ENCODE peak calls at places on chromosomes 13 and 19, in seven cellular contexts. One of them, this sample, is unnamed.

GRCh38 chr13:99374994-99375805 is 68.0 kb upstream of the GPR183 start:
- DNase-seq in A673: no peak
- DNase-seq in ascending aorta: no peak
- DNase-seq in AG04450: no peak
- DNase-seq in tibial artery: no peak
- DNase-seq in fibroblast of mammary gland: no peak
- DNase-seq in esophagus squamous epithelium: peak; percentile 31
- DNase-seq in this sample: no peak

GRCh38 chr19:55304279-55304978 is 20.6 kb downstream of the BRSK1 start:
- DNase-seq in ascending aorta: no peak
- DNase-seq in A673: peak; percentile 76
- DNase-seq in tibial artery: no peak
- DNase-seq in AG04450: no peak
- DNase-seq in fibroblast of mammary gland: peak; percentile 48
- DNase-seq in esophagus squamous epithelium: no peak
- DNase-seq in this sample: peak; percentile 27

GRCh38 chr13:54144809-54145208 is 1116.2 kb downstream of the OLFM4 start:
- DNase-seq in AG04450: no peak
- DNase-seq in A673: no peak
- DNase-seq in tibial artery: no peak
- DNase-seq in esophagus squamous epithelium: no peak
- DNase-seq in fibroblast of mammary gland: no peak
- DNase-seq in ascending aorta: no peak
- DNase-seq in this sample: no peak

GRCh38 chr19:32966750-32967149 is 5.0 kb downstream of the CEP89 start:
- DNase-seq in A673: no peak
- DNase-seq in esophagus squamous epithelium: no peak
- DNase-seq in fibroblast of mammary gland: no peak
- DNase-seq in ascending aorta: no peak
- DNase-seq in tibial artery: no peak
- DNase-seq in AG04450: no peak
- DNase-seq in this sample: no peak

GRCh38 chr19:13014101-13014920 is 19.0 kb downstream of the NFIX start:
- DNase-seq in esophagus squamous epithelium: no peak
- DNase-seq in A673: peak; percentile 50
- DNase-seq in AG04450: no peak
- DNase-seq in fibroblast of mammary gland: peak; percentile 49
- DNase-seq in ascending aorta: no peak
- DNase-seq in tibial artery: no peak
- DNase-seq in this sample: no peak

GRCh38 chr19:40594251-40594650 is 6.9 kb upstream of the LTBP4 start:
- DNase-seq in A673: no peak
- DNase-seq in AG04450: no peak
- DNase-seq in tibial artery: no peak
- DNase-seq in ascending aorta: no peak
- DNase-seq in fibroblast of mammary gland: no peak
- DNase-seq in esophagus squamous epithelium: no peak
- DNase-seq in this sample: no peak

GRCh38 chr19:16888629-16889371 is at the start of gene F2RL3:
- DNase-seq in tibial artery: peak; percentile 65
- DNase-seq in esophagus squamous epithelium: no peak
- DNase-seq in fibroblast of mammary gland: no peak
- DNase-seq in A673: no peak
- DNase-seq in AG04450: no peak
- DNase-seq in ascending aorta: no peak
- DNase-seq in this sample: no peak

GRCh38 chr13:44573790-44574465 is 2.2 kb downstream of the TSC22D1 start:
- DNase-seq in AG04450: no peak
- DNase-seq in fibroblast of mammary gland: peak; percentile 46
- DNase-seq in A673: peak; percentile 34
- DNase-seq in esophagus squamous epithelium: no peak
- DNase-seq in ascending aorta: no peak
- DNase-seq in tibial artery: no peak
- DNase-seq in this sample: peak; percentile 83

GRCh38 chr13:105363747-105364177 is 1171.7 kb downstream of the EFNB2 start:
- DNase-seq in A673: peak; percentile 96
- DNase-seq in AG04450: no peak
- DNase-seq in fibroblast of mammary gland: no peak
- DNase-seq in ascending aorta: no peak
- DNase-seq in tibial artery: no peak
- DNase-seq in esophagus squamous epithelium: no peak
- DNase-seq in this sample: no peak

GRCh38 chr19:34313188-34313587 is 51.8 kb upstream of the GPI start:
- DNase-seq in esophagus squamous epithelium: no peak
- DNase-seq in ascending aorta: no peak
- DNase-seq in A673: peak; percentile 32
- DNase-seq in fibroblast of mammary gland: peak; percentile 60
- DNase-seq in tibial artery: no peak
- DNase-seq in AG04450: no peak
- DNase-seq in this sample: peak; percentile 80

GRCh38 chr19:33373701-33374405 is at the start of gene CEBPG:
- DNase-seq in ascending aorta: no peak
- DNase-seq in A673: peak; percentile 62
- DNase-seq in tibial artery: peak; percentile 80
- DNase-seq in fibroblast of mammary gland: peak; percentile 30
- DNase-seq in esophagus squamous epithelium: no peak
- DNase-seq in AG04450: no peak
- DNase-seq in this sample: peak; percentile 54

GRCh38 chr13:111291908-111292307 is 28.5 kb upstream of the TEX29 start:
- DNase-seq in esophagus squamous epithelium: no peak
- DNase-seq in ascending aorta: no peak
- DNase-seq in tibial artery: no peak
- DNase-seq in fibroblast of mammary gland: no peak
- DNase-seq in A673: no peak
- DNase-seq in AG04450: no peak
- DNase-seq in this sample: no peak

GRCh38 chr19:54484451-54484850 is 11.4 kb upstream of the CDC42EP5 start:
- DNase-seq in esophagus squamous epithelium: no peak
- DNase-seq in tibial artery: no peak
- DNase-seq in ascending aorta: no peak
- DNase-seq in fibroblast of mammary gland: no peak
- DNase-seq in AG04450: no peak
- DNase-seq in A673: no peak
- DNase-seq in this sample: no peak

GRCh38 chr19:1189419-1189818 is 15.4 kb upstream of the SBNO2 start:
- DNase-seq in AG04450: no peak
- DNase-seq in esophagus squamous epithelium: no peak
- DNase-seq in tibial artery: no peak
- DNase-seq in fibroblast of mammary gland: no peak
- DNase-seq in ascending aorta: no peak
- DNase-seq in A673: no peak
- DNase-seq in this sample: no peak

GRCh38 chr13:76991432-76991795 is 467 bp upstream of the CLN5 start:
- DNase-seq in ascending aorta: peak; percentile 20
- DNase-seq in A673: no peak
- DNase-seq in tibial artery: no peak
- DNase-seq in AG04450: no peak
- DNase-seq in esophagus squamous epithelium: peak; percentile 44
- DNase-seq in fibroblast of mammary gland: no peak
- DNase-seq in this sample: no peak

DNA sequence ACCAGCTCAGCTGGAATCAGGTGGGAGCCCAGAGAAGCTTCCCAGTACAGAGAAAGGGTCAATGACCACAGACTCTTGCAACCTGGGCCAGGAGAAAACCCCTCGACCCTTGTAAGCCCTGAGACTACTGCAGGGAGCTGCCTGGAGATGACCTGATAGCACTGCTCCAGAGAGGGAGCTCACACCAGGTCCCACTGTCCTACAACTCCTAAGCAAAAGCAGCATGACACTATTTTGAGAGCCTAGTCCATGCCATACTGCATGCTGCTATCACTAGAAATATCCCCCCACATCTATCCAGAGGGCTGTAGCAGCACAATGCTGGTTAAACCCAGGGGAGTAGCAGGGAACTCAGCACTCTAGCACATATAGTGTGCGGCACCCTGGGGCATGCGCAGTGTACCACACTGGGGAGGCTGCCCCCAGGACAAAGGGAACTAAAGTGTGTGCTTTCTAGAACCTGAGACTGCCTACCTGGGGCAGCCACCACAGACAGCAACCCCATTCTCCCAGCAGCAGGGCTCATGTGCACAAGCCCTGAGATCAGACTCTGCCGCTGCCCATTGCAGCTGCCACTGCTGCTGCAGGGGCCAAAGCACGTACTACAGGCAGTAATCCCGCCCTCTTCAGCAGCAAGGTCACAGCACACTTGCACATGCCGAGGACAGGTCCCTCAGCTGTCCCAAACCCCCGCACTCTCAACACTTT is 27.1 kb upstream of the N4BP2L1 start:
- DNase-seq in esophagus squamous epithelium: no peak
- DNase-seq in A673: no peak
- DNase-seq in AG04450: no peak
- DNase-seq in ascending aorta: no peak
- DNase-seq in fibroblast of mammary gland: no peak
- DNase-seq in tibial artery: no peak
- DNase-seq in this sample: no peak
- H3K4me3 ChIP-seq in esophagus squamous epithelium: no peak overlapping the region
- H3K4me3 ChIP-seq in A673: no peak overlapping the region
- H3K4me3 ChIP-seq in AG04450: no peak overlapping the region
- H3K4me3 ChIP-seq in ascending aorta: no peak overlapping the region
- H3K4me3 ChIP-seq in fibroblast of mammary gland: no peak overlapping the region
- H3K4me3 ChIP-seq in tibial artery: no peak overlapping the region
- H3K4me3 ChIP-seq in this sample: no peak overlapping the region

GRCh38 chr13:106906431-106906996 is 338.6 kb upstream of the ARGLU1 start:
- DNase-seq in AG04450: no peak
- DNase-seq in fibroblast of mammary gland: no peak
- DNase-seq in A673: no peak
- DNase-seq in esophagus squamous epithelium: no peak
- DNase-seq in tibial artery: no peak
- DNase-seq in ascending aorta: no peak
- DNase-seq in this sample: no peak

GRCh38 chr13:106911020-106911419 is 343.1 kb upstream of the ARGLU1 start:
- DNase-seq in tibial artery: no peak
- DNase-seq in ascending aorta: no peak
- DNase-seq in esophagus squamous epithelium: no peak
- DNase-seq in A673: no peak
- DNase-seq in AG04450: no peak
- DNase-seq in fibroblast of mammary gland: no peak
- DNase-seq in this sample: no peak

GRCh38 chr13:106911602-106912001 is 343.7 kb upstream of the ARGLU1 start:
- DNase-seq in tibial artery: no peak
- DNase-seq in AG04450: no peak
- DNase-seq in ascending aorta: no peak
- DNase-seq in A673: no peak
- DNase-seq in esophagus squamous epithelium: no peak
- DNase-seq in fibroblast of mammary gland: no peak
- DNase-seq in this sample: no peak

DNA sequence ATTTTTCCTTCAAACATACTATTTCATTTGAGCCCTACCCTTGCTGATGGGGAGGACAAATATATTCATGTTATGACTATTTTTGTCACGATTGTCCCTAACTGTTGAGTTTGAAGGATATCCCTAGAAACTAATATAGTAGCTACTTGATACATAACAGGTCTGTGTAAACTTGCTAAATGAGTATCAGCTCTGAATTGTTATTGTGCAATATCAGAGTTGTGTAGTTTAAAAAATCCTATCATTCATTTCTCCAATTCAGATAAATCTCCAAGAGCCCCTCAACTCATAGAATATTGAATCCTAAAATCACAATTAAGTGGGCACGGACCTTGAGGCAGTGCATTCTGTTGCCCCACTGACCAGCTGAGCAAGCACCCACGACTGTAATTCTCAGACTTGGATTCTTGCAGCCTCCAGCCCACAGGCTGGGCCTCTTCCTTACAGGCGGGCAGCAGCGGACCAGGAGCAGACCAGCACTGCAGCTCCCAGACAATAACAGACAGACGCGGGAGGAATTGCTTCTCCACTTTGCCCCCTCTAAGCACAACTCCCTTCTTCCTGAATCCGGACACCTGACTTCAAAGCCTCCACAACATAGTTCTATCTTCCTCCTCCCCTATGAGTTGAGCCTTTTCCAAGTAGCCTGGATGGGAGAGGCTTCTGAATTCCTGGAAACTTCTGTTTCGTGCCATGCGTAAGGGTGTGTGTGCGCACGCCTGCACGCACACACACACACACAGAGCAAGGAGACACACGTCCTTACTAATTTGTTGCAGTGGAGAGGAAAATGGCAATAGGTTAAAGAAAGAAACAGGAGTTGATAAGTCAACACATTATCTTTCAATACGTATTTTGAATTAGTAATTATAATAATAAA is 337.7 kb upstream of the ARGLU1 start:
- DNase-seq in A673: no peak
- DNase-seq in fibroblast of mammary gland: no peak
- DNase-seq in tibial artery: no peak
- DNase-seq in AG04450: no peak
- DNase-seq in esophagus squamous epithelium: no peak
- DNase-seq in ascending aorta: no peak
- DNase-seq in this sample: no peak
- TF ChIP-seq CTCF in A673: no peak
- TF ChIP-seq CTCF in fibroblast of mammary gland: no peak
- TF ChIP-seq CTCF in tibial artery: no peak
- TF ChIP-seq CTCF in AG04450: no peak
- TF ChIP-seq CTCF in esophagus squamous epithelium: no peak
- TF ChIP-seq CTCF in ascending aorta: no peak
- TF ChIP-seq CTCF in this sample: no peak

GRCh38 chr19:49679832-49680472 is 2.9 kb downstream of the PRMT1 start:
- DNase-seq in ascending aorta: no peak
- DNase-seq in fibroblast of mammary gland: no peak
- DNase-seq in esophagus squamous epithelium: no peak
- DNase-seq in A673: no peak
- DNase-seq in AG04450: no peak
- DNase-seq in tibial artery: no peak
- DNase-seq in this sample: no peak
- H3K4me3 ChIP-seq in ascending aorta: no peak overlapping the region
- H3K4me3 ChIP-seq in fibroblast of mammary gland: no peak overlapping the region
- H3K4me3 ChIP-seq in esophagus squamous epithelium: peak overlapping the region; percentile 49
- H3K4me3 ChIP-seq in A673: peak overlapping the region; percentile 81
- H3K4me3 ChIP-seq in AG04450: peak overlapping the region; percentile 39
- H3K4me3 ChIP-seq in tibial artery: peak overlapping the region; percentile 16
- H3K4me3 ChIP-seq in this sample: no peak overlapping the region

DNA sequence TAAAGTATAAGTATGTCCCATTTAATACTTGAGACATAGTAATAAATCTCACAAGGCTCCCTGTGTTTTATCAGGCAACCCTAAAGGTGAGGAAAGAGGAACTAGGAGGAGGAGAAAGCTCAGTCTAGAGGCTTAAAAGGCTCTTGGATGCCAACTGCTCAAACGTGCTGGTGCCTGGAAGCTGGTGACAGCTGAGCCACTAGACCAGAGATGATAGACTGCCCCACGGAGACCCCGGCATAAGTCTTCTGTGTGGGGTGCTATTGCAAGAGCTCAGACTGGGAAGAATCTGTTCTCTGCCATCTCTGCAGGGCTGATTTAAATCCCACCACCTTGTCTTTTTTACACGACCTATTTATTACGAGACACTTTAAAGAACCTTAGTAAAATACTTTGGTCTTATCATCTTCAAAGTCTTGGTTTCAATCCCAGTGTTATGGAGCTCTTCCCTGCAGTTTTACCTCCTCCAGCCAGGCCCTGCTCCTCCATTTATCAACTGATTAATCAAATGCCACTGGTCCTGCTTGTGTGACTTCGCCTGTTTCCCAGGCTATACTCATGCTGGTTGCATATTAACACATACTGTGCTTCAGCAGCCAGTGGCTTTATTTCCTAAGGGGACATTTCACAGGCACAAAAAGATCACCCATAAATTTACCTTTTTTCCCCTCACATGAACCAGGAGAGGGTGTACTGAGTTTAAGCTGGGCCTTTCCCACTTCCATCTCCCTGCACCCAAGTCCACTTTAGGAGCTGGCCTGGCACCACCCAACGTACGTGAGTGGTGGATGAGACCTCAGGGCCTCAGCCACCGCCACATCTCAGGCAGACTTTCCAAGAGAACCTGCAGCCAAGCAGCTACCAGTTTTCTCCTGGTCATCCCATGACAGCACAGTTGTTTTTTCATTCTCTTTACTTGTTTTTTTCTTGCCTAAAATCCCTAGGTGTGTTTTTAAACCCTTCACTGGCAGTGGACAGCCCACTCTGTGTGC is 7.8 kb upstream of the ATP12A start:
- DNase-seq in fibroblast of mammary gland: no peak
- DNase-seq in tibial artery: no peak
- DNase-seq in AG04450: no peak
- DNase-seq in ascending aorta: no peak
- DNase-seq in A673: no peak
- DNase-seq in esophagus squamous epithelium: no peak
- DNase-seq in this sample: no peak
- TF ChIP-seq CTCF in fibroblast of mammary gland: no peak
- TF ChIP-seq CTCF in tibial artery: no peak
- TF ChIP-seq CTCF in AG04450: no peak
- TF ChIP-seq CTCF in ascending aorta: no peak
- TF ChIP-seq CTCF in A673: no peak
- TF ChIP-seq CTCF in esophagus squamous epithelium: no peak
- TF ChIP-seq CTCF in this sample: no peak

This sample was measured in astrocyte of the spinal cord.